ENCODE peak calls at places on chromosomes 3 and 15, in seven cellular contexts. C is fibroblast of lung, L is tibial artery, X is stomach, U is GM06990, A is cardiac muscle cell, G is adipocyte. K is an unnamed sample.

GRCh38 chr15:75721923-75722870 is 9.5 kb upstream of the CSPG4 start:
- DNase-seq in C (no peak), L (no peak), X (no peak), U (no peak), A (no peak), G (no peak), K (no peak)

GRCh38 chr15:99181544-99181943 is 67.8 kb downstream of the TTC23 start:
- DNase-seq in C (peak), L (peak), X (no peak), U (no peak), A (peak), G (no peak), K (no peak)

GRCh38 chr3:107212709-107213664 is 164.3 kb upstream of the CCDC54 start:
- DNase-seq in C (peak), L (no peak), X (no peak), U (no peak), A (no peak), G (no peak), K (no peak)

GRCh38 chr15:74387988-74388955 is 20.8 kb upstream of the CYP11A1 start:
- DNase-seq in C (no peak), L (no peak), X (no peak), U (no peak), A (peak), G (no peak), K (no peak)

GRCh38 chr3:117139681-117140080 is 430.1 kb downstream of the TUSC7 start:
- DNase-seq in C (no peak), L (no peak), X (no peak), U (no peak), A (no peak), G (no peak), K (no peak)

GRCh38 chr3:49006591-49007067 is 562 bp upstream of the WDR6 start:
- DNase-seq in C (peak), L (peak), X (no peak), U (no peak), A (peak), G (peak), K (no peak)

GRCh38 chr3:112089956-112090898 is 4.0 kb downstream of the C3orf52 start:
- DNase-seq in C (no peak), L (no peak), X (no peak), U (no peak), A (no peak), G (no peak), K (no peak)

GRCh38 chr3:193831495-193832455 is 238.8 kb downstream of the OPA1 start:
- DNase-seq in C (no peak), L (no peak), X (no peak), U (peak), A (no peak), G (no peak), K (peak)

GRCh38 chr3:54691230-54691900 is 236.5 kb downstream of the LRTM1 start:
- DNase-seq in C (peak), L (no peak), X (no peak), U (no peak), A (no peak), G (no peak), K (no peak)

GRCh38 chr3:156161172-156161571 is 40.8 kb downstream of the KCNAB1 start:
- DNase-seq in C (peak), L (no peak), X (no peak), U (no peak), A (no peak), G (no peak), K (no peak)

GRCh38 chr3:165619077-165619476 is 218.1 kb downstream of the BCHE start:
- DNase-seq in C (no peak), L (no peak), X (no peak), U (no peak), A (no peak), G (no peak), K (no peak)

GRCh38 chr3:185926445-185926844 is 11.4 kb downstream of the TRA2B start:
- DNase-seq in C (no peak), L (no peak), X (no peak), U (no peak), A (no peak), G (no peak), K (no peak)

GRCh38 chr3:185930393-185931107 is 7.3 kb downstream of the TRA2B start:
- DNase-seq in C (peak), L (no peak), X (no peak), U (no peak), A (no peak), G (peak), K (no peak)

GRCh38 chr3:185929192-185930151 is 8.3 kb downstream of the TRA2B start:
- DNase-seq in C (no peak), L (no peak), X (no peak), U (no peak), A (no peak), G (no peak), K (no peak)

GRCh38 chr3:185927501-185928200 is 10.2 kb downstream of the TRA2B start:
- DNase-seq in C (no peak), L (no peak), X (no peak), U (no peak), A (no peak), G (no peak), K (no peak)

GRCh38 chr3:185928532-185928931 is 9.3 kb downstream of the TRA2B start:
- DNase-seq in C (no peak), L (no peak), X (no peak), U (no peak), A (no peak), G (no peak), K (no peak)
- H3K4me3 ChIP-seq in C (peak), L (no peak), X (peak), U (peak), A (no peak), G (peak), K (peak)

GRCh38 chr3:14121859-14122258 is 2.8 kb downstream of the CHCHD4 start:
- DNase-seq in C (no peak), L (no peak), X (no peak), U (no peak), A (no peak), G (no peak), K (no peak)
- H3K4me3 ChIP-seq in C (no peak), L (no peak), X (no peak), U (no peak), A (no peak), G (no peak), K (no peak)

DNA sequence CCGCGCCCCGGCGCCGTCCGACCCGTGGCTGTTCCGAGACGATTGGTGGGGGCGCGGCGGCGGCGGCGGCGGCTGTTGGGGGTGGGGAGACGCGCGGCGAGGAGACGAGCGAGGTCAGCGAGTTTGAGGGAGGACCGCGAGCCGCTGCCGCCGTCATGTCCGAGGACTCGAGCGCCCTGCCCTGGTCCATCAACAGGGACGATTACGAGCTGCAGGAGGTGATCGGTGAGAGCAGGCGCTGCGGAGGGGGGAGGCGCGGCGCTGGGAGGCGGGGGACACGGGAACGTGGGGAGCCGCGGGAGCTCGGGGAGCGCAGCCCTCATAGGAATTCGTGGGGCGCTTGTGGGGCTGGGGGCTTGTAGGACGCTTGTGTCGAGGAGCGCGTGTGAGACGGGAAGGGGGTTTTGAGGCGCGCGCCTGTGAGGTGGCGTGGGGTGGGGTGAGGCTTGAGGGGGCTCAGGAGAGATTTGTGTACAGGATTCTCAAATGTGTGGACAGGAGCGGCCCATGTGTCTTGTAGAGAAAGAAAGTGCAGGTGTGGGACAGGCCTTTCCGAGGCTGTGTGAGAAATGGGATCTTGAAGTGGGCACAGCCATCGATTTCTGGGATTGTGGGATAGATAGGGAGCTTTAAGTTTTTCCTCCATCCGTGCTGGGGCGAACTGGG is 518 bp downstream of the OXSR1 start:
- DNase-seq in C (no peak), L (peak), X (no peak), U (no peak), A (no peak), G (peak), K (peak)
- H3K4me3 ChIP-seq in C (peak), L (peak), X (peak), U (peak), A (peak), G (peak), K (peak)

GRCh38 chr3:62188547-62189375 is 184.6 kb downstream of the FEZF2 start:
- DNase-seq in C (peak), L (peak), X (peak), U (peak), A (peak), G (peak), K (peak)
- H3K4me3 ChIP-seq in C (no peak), L (no peak), X (no peak), U (no peak), A (no peak), G (peak), K (no peak)

DNA sequence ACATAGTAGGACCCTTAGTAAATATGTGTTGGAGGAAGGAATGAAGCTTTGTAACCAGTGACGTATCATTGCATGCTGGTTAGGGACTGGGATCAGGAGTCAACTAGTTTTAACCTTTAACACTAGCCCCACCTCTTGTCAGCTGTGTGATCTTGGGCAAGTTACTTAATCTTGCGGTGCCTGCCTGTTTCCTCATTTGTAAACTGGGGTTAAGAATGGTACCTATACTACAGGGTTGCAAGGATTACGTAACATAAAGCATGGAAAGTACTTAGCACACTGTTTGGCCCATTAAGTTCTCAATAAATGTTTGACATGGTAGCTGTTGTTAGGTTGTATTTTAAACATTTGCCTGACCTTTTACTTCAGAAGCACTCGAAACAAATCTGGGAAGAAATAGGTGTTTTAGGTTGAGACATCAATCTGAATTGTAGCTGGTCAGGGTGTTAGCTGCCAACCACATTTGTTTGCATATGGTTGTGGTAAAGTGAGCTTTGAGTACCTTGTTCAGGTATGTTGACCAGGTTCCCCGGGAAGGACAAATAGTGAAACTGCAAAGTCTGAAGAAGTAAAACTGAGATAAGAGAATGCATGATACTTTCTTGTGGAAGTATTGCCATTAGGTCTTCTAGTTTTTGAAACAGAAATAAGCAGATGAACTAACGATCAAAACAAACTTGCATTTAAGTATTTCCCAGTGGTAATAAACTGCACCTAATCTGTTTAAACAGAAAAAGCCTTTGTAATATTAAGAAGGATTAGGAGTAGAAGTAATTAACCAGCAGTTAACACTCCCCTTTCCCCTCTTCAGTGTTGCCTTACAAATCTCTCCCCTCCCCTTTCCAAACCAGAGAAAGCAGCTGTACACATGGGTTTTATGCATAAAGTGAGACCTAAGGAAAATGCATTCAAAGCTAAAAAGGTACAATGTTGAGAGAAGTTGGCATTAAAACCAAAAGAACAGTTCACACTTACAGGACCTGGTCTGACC is 25.8 kb upstream of the SCAANT1 start:
- DNase-seq in C (no peak), L (no peak), X (peak), U (peak), A (no peak), G (no peak), K (no peak)
- H3K4me3 ChIP-seq in C (no peak), L (no peak), X (no peak), U (peak), A (no peak), G (no peak), K (no peak)